ENCODE peak calls at places on chromosomes 5 and 9, in six cellular contexts. One of them, this sample, is unnamed.

GRCh38 chr9:27573699-27574265 is 501 bp upstream of the C9orf72 start:
- DNase-seq in activated CD8-positive, alpha-beta memory T cell treated with anti-CD3 and anti-CD28 coated beads for 48 hours: peak
- DNase-seq in AG04449: peak
- DNase-seq in activated effector memory CD4-positive, alpha-beta T cell treated with anti-CD3 and anti-CD28 coated beads, Interleukin-2, amount 50 U/mL, for 16 hours: peak
- DNase-seq in T follicular helper cell: peak
- DNase-seq in KG1: peak
- DNase-seq in this sample: peak

GRCh38 chr9:71683598-71684235 is 84.6 kb downstream of the CEMIP2 start:
- DNase-seq in activated CD8-positive, alpha-beta memory T cell treated with anti-CD3 and anti-CD28 coated beads for 48 hours: no peak
- DNase-seq in AG04449: no peak
- DNase-seq in activated effector memory CD4-positive, alpha-beta T cell treated with anti-CD3 and anti-CD28 coated beads, Interleukin-2, amount 50 U/mL, for 16 hours: no peak
- DNase-seq in T follicular helper cell: no peak
- DNase-seq in KG1: no peak
- DNase-seq in this sample: no peak

GRCh38 chr9:87249029-87249428 is 248.6 kb upstream of the DAPK1 start:
- DNase-seq in activated CD8-positive, alpha-beta memory T cell treated with anti-CD3 and anti-CD28 coated beads for 48 hours: no peak
- DNase-seq in AG04449: no peak
- DNase-seq in activated effector memory CD4-positive, alpha-beta T cell treated with anti-CD3 and anti-CD28 coated beads, Interleukin-2, amount 50 U/mL, for 16 hours: no peak
- DNase-seq in T follicular helper cell: no peak
- DNase-seq in KG1: no peak
- DNase-seq in this sample: no peak

GRCh38 chr5:112757468-112758208 is 20.0 kb downstream of the APC start:
- DNase-seq in activated CD8-positive, alpha-beta memory T cell treated with anti-CD3 and anti-CD28 coated beads for 48 hours: no peak
- DNase-seq in AG04449: no peak
- DNase-seq in activated effector memory CD4-positive, alpha-beta T cell treated with anti-CD3 and anti-CD28 coated beads, Interleukin-2, amount 50 U/mL, for 16 hours: no peak
- DNase-seq in T follicular helper cell: no peak
- DNase-seq in KG1: no peak
- DNase-seq in this sample: peak

GRCh38 chr5:10266839-10267238 is 16.8 kb downstream of the CCT5 start:
- DNase-seq in activated CD8-positive, alpha-beta memory T cell treated with anti-CD3 and anti-CD28 coated beads for 48 hours: no peak
- DNase-seq in AG04449: no peak
- DNase-seq in activated effector memory CD4-positive, alpha-beta T cell treated with anti-CD3 and anti-CD28 coated beads, Interleukin-2, amount 50 U/mL, for 16 hours: no peak
- DNase-seq in T follicular helper cell: no peak
- DNase-seq in KG1: no peak
- DNase-seq in this sample: no peak

GRCh38 chr5:4640793-4641192 is 499.3 kb upstream of the ADAMTS16 start:
- DNase-seq in activated CD8-positive, alpha-beta memory T cell treated with anti-CD3 and anti-CD28 coated beads for 48 hours: no peak
- DNase-seq in AG04449: no peak
- DNase-seq in activated effector memory CD4-positive, alpha-beta T cell treated with anti-CD3 and anti-CD28 coated beads, Interleukin-2, amount 50 U/mL, for 16 hours: no peak
- DNase-seq in T follicular helper cell: no peak
- DNase-seq in KG1: no peak
- DNase-seq in this sample: no peak

GRCh38 chr5:1199340-1199648 is 2.1 kb upstream of the SLC6A19 start:
- DNase-seq in activated CD8-positive, alpha-beta memory T cell treated with anti-CD3 and anti-CD28 coated beads for 48 hours: no peak
- DNase-seq in AG04449: no peak
- DNase-seq in activated effector memory CD4-positive, alpha-beta T cell treated with anti-CD3 and anti-CD28 coated beads, Interleukin-2, amount 50 U/mL, for 16 hours: no peak
- DNase-seq in T follicular helper cell: no peak
- DNase-seq in KG1: no peak
- DNase-seq in this sample: no peak

GRCh38 chr5:2508514-2508913 is 243.0 kb downstream of the IRX2 start:
- DNase-seq in activated CD8-positive, alpha-beta memory T cell treated with anti-CD3 and anti-CD28 coated beads for 48 hours: no peak
- DNase-seq in AG04449: no peak
- DNase-seq in activated effector memory CD4-positive, alpha-beta T cell treated with anti-CD3 and anti-CD28 coated beads, Interleukin-2, amount 50 U/mL, for 16 hours: no peak
- DNase-seq in T follicular helper cell: no peak
- DNase-seq in KG1: no peak
- DNase-seq in this sample: no peak

GRCh38 chr5:163489055-163489744 is 16.2 kb upstream of the MAT2B start:
- DNase-seq in activated CD8-positive, alpha-beta memory T cell treated with anti-CD3 and anti-CD28 coated beads for 48 hours: no peak
- DNase-seq in AG04449: no peak
- DNase-seq in activated effector memory CD4-positive, alpha-beta T cell treated with anti-CD3 and anti-CD28 coated beads, Interleukin-2, amount 50 U/mL, for 16 hours: peak
- DNase-seq in T follicular helper cell: no peak
- DNase-seq in KG1: no peak
- DNase-seq in this sample: no peak

GRCh38 chr5:14208071-14209021 is 65.2 kb downstream of the TRIO start:
- DNase-seq in activated CD8-positive, alpha-beta memory T cell treated with anti-CD3 and anti-CD28 coated beads for 48 hours: no peak
- DNase-seq in AG04449: no peak
- DNase-seq in activated effector memory CD4-positive, alpha-beta T cell treated with anti-CD3 and anti-CD28 coated beads, Interleukin-2, amount 50 U/mL, for 16 hours: no peak
- DNase-seq in T follicular helper cell: no peak
- DNase-seq in KG1: no peak
- DNase-seq in this sample: no peak

GRCh38 chr9:98210435-98210834 is 18.0 kb upstream of the CORO2A start:
- DNase-seq in activated CD8-positive, alpha-beta memory T cell treated with anti-CD3 and anti-CD28 coated beads for 48 hours: no peak
- DNase-seq in AG04449: no peak
- DNase-seq in activated effector memory CD4-positive, alpha-beta T cell treated with anti-CD3 and anti-CD28 coated beads, Interleukin-2, amount 50 U/mL, for 16 hours: no peak
- DNase-seq in T follicular helper cell: no peak
- DNase-seq in KG1: no peak
- DNase-seq in this sample: no peak

GRCh38 chr9:130682490-130683121 is 11.0 kb upstream of the EXOSC2 start:
- DNase-seq in activated CD8-positive, alpha-beta memory T cell treated with anti-CD3 and anti-CD28 coated beads for 48 hours: no peak
- DNase-seq in AG04449: no peak
- DNase-seq in activated effector memory CD4-positive, alpha-beta T cell treated with anti-CD3 and anti-CD28 coated beads, Interleukin-2, amount 50 U/mL, for 16 hours: peak
- DNase-seq in T follicular helper cell: peak
- DNase-seq in KG1: no peak
- DNase-seq in this sample: no peak

This sample was measured in SK-N-MC.